ENCODE peak calls at places on chromosomes 7 and 10, in eight cellular contexts. C is HCT116, P is ovary, F is spleen, N is right lobe of liver, Q is adrenal gland, U is heart left ventricle, G is H1. M is an unnamed sample.

GRCh38 chr10:132115736-132116135 is 50.0 kb downstream of the JAKMIP3 start:
- DNase-seq in P (peak; percentile 21), N (no peak), Q (no peak), C (no peak), F (peak; percentile 63), G (no peak), U (no peak), M (no peak)

GRCh38 chr7:48594349-48594748 is 330.0 kb upstream of the CDC14C start:
- DNase-seq in F (no peak), P (no peak), Q (no peak), G (no peak), C (no peak), U (no peak), N (no peak), M (no peak)

GRCh38 chr10:19945275-19945674 is 129.0 kb downstream of the PLXDC2 start:
- DNase-seq in C (no peak), N (no peak), P (peak; percentile 66), G (no peak), F (no peak), U (peak; percentile 24), Q (peak; percentile 79), M (no peak)

GRCh38 chr7:149638566-149639320 is 134.6 kb downstream of the ZNF467 start:
- DNase-seq in P (no peak), U (no peak), N (no peak), Q (no peak), G (no peak), C (no peak), F (no peak), M (no peak)

GRCh38 chr10:126926568-126926967 is 21.3 kb downstream of the DOCK1 start:
- DNase-seq in C (no peak), F (peak; percentile 54), N (no peak), G (no peak), U (no peak), P (no peak), Q (no peak), M (no peak)

GRCh38 chr7:126727930-126728331 is 524.8 kb downstream of the GRM8 start:
- DNase-seq in N (no peak), U (no peak), F (no peak), Q (no peak), C (no peak), P (no peak), G (no peak), M (no peak)

GRCh38 chr10:58280485-58280884 is 11.5 kb downstream of the CISD1 start:
- DNase-seq in U (no peak), C (no peak), G (no peak), Q (no peak), P (no peak), N (no peak), F (no peak), M (no peak)

GRCh38 chr7:14769261-14769660 is 133.3 kb downstream of the DGKB start:
- DNase-seq in C (no peak), U (no peak), G (no peak), Q (no peak), F (no peak), N (no peak), P (no peak), M (no peak)

GRCh38 chr7:36726311-36726710 is 2.0 kb upstream of the AOAH start:
- DNase-seq in P (no peak), F (no peak), N (no peak), G (no peak), C (no peak), U (no peak), Q (no peak), M (no peak)

GRCh38 chr7:100545636-100546128 is 6.7 kb downstream of the AGFG2 start:
- DNase-seq in P (peak; percentile 73), G (no peak), U (no peak), C (peak; percentile 81), Q (peak; percentile 94), N (peak; percentile 69), F (no peak), M (no peak)

GRCh38 chr7:86504229-86504628 is 139.5 kb upstream of the GRM3 start:
- DNase-seq in C (no peak), N (no peak), G (no peak), P (no peak), Q (no peak), F (no peak), U (no peak), M (no peak)

GRCh38 chr10:57791546-57791945 is 476.1 kb downstream of the IPMK start:
- DNase-seq in N (no peak), G (no peak), Q (no peak), C (no peak), U (no peak), F (no peak), P (no peak), M (no peak)

DNA sequence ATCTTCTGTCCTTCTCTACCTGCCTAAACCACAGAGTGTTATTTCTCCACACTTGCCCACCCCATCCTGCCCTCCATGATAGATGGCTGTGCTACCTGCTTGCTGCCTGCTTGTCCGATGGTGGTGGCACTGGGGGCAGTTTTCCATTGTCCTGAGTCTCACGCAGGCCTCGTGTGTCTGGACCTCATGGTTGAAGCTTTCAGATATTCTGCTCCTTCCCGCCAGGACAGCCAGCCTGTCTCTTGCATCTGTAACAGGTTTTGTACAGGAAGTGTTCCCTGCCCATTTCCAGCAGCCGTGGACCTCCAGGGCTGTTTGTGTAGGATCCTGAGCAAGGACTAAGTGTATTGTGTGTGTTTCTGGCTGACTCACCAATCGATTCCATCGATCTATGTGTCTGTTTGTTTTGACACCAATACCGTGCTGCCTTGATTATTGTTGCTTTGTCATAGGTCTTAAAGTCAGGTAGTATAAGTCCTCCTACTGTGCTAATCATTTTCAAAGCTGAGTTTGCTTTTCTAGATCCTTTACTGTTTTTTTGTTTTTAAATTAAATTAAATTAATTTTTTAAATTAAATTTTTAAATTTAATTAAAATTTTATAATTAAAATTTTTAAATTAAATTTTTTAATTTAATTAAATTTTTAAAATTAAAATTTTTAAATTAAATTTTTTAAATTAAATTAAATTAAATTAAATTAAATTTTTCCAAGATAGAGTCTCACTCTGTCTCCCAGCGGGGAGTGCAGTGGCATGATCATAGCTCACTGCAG is 8.5 kb downstream of the IL15RA start:
- DNase-seq in C (no peak), P (no peak), U (no peak), N (peak; percentile 72), G (no peak), F (no peak), Q (peak; percentile 47), M (peak; percentile 22)
- TF ChIP-seq POLR2A in C (no peak), P (no peak), U (no peak), N (peak; percentile 41), G (no peak), F (no peak), Q (no peak), M (no peak)

GRCh38 chr10:72319416-72320254 is 35.1 kb downstream of the DNAJB12 start:
- DNase-seq in N (peak; percentile 97), C (peak; percentile 75), P (peak; percentile 97), F (peak; percentile 100), Q (peak; percentile 96), U (peak; percentile 92), G (no peak), M (peak; percentile 93)
- H3K4me1 ChIP-seq in N (peaks cover 17% of the 10 kb centered on the region), C (peaks cover 78% of the 10 kb centered on the region), P (peaks cover 38% of the 10 kb centered on the region), F (peaks cover 100% of the 10 kb centered on the region), Q (peaks cover 77% of the 10 kb centered on the region), U (peaks cover 49% of the 10 kb centered on the region), G (peaks cover 32% of the 10 kb centered on the region), M (peaks cover 69% of the 10 kb centered on the region)

GRCh38 chr7:50418086-50418515 is 32.0 kb downstream of the FIGNL1 start:
- DNase-seq in U (peak; percentile 62), Q (peak; percentile 88), N (peak; percentile 67), G (peak; percentile 75), C (peak; percentile 76), P (peak; percentile 47), F (peak; percentile 90), M (peak; percentile 77)

GRCh38 chr7:50416509-50417299 is 33.4 kb downstream of the FIGNL1 start:
- DNase-seq in P (no peak), C (no peak), U (no peak), N (no peak), G (no peak), F (peak; percentile 69), Q (no peak), M (no peak)

GRCh38 chr7:50421043-50421442 is 29.1 kb downstream of the FIGNL1 start:
- DNase-seq in Q (no peak), P (no peak), C (no peak), F (no peak), U (no peak), N (no peak), G (no peak), M (no peak)

GRCh38 chr7:50418934-50419333 is 31.2 kb downstream of the FIGNL1 start:
- DNase-seq in U (no peak), P (no peak), N (no peak), Q (no peak), G (no peak), F (no peak), C (no peak), M (no peak)

DNA sequence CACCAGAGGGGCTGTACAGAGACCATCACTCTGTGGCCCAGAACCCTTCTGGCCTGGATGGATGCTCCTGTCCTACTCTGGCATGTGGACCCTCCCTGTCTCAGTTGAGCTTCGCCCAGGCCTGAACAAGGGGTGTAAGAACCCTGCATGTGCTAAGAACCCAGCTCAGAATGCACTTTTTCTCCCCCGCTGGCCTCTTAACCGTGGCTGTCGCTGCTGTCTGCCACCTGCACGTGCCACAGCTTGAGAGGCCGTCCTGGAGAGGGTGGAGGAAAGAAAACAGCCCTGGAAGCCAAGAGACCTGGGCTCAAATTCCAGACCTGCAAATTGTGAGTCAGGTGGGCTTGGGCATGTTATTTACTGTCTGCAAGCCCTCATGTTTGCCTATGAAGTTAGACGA is 31.6 kb downstream of the FIGNL1 start:
- DNase-seq in P (no peak), N (no peak), Q (no peak), F (no peak), C (no peak), U (no peak), G (no peak), M (no peak)
- TF ChIP-seq CTCF in P (no peak), N (no peak), Q (no peak), F (no peak), C (no peak), U (no peak), G (no peak), M (no peak)

DNA sequence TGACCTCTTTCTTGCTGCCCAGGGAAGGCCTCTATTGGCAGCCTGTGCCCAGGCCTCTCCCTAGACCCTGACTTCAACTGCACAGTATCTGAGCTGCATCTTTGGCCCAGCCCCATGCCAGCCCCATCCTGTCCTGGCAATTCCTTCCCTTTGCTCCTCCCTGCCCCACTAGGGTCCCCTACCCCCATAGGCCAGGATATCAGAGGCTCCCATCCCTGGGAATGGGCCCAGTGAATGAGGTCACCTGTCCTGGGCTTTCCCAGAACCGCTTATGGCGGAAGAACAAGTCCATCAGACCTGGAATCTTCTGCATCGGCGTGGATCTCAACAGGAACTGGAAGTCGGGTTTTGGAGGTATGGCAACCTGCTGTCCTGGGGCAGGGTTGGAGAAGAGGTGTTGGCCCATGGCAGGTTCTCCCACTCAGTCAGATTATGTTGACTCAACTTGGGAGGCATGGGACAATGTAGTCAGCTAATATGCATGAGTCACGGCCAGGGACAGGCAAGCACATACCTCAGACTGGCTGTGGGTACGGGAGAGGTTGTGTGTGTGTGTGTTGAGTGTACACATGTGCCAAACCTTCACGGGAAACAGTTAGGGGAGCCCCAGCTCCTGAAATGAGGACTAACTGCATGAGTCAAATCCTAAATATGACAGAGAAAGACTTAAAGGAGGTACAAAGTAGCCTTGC is 17.0 kb upstream of the CPA1 start:
- DNase-seq in N (no peak), F (no peak), Q (peak; percentile 78), U (no peak), P (no peak), G (no peak), C (peak; percentile 85), M (no peak)
- TF ChIP-seq POLR2A in N (no peak), F (no peak), Q (no peak), U (no peak), P (no peak), G (no peak), C (no peak), M (no peak)

M was measured in stomach.